ENCODE peak calls at places on chromosomes 5 and 9, in six cellular contexts. Y is BE2C; B is A549; H is HepG2; J is glutamatergic neuron; P is CD8-positive, alpha-beta T cell. E is an unnamed sample.

GRCh38 chr9:16120727-16121126 is 567.9 kb downstream of the CCDC171 start:
- DNase-seq in Y (no peak), B (no peak), H (no peak), J (no peak), P (no peak), E (no peak)

GRCh38 chr9:36924071-36924470 is 110.0 kb downstream of the PAX5 start:
- DNase-seq in Y (no peak), B (peak), H (peak), J (no peak), P (no peak), E (peak)

GRCh38 chr9:69131682-69132081 is 42.4 kb upstream of the TJP2 start:
- DNase-seq in Y (no peak), B (no peak), H (peak), J (no peak), P (no peak), E (peak)

GRCh38 chr5:57887851-57888621 is 405.4 kb upstream of the ACTBL2 start:
- DNase-seq in Y (peak), B (peak), H (peak), J (peak), P (no peak), E (peak)

GRCh38 chr9:116101516-116101915 is 52.1 kb upstream of the PAPPA start:
- DNase-seq in Y (no peak), B (peak), H (no peak), J (no peak), P (no peak), E (peak)

GRCh38 chr5:168047043-168047668 is 244.3 kb upstream of the WWC1 start:
- DNase-seq in Y (peak), B (peak), H (peak), J (peak), P (no peak), E (peak)

GRCh38 chr5:107169871-107170270 is 500.9 kb downstream of the EFNA5 start:
- DNase-seq in Y (no peak), B (no peak), H (no peak), J (no peak), P (no peak), E (no peak)

GRCh38 chr9:77827104-77827784 is 179.1 kb upstream of the GNA14 start:
- DNase-seq in Y (no peak), B (no peak), H (peak), J (no peak), P (no peak), E (no peak)

GRCh38 chr5:127400946-127401670 is 110.5 kb downstream of the MEGF10 start:
- DNase-seq in Y (no peak), B (no peak), H (no peak), J (no peak), P (no peak), E (no peak)

DNA sequence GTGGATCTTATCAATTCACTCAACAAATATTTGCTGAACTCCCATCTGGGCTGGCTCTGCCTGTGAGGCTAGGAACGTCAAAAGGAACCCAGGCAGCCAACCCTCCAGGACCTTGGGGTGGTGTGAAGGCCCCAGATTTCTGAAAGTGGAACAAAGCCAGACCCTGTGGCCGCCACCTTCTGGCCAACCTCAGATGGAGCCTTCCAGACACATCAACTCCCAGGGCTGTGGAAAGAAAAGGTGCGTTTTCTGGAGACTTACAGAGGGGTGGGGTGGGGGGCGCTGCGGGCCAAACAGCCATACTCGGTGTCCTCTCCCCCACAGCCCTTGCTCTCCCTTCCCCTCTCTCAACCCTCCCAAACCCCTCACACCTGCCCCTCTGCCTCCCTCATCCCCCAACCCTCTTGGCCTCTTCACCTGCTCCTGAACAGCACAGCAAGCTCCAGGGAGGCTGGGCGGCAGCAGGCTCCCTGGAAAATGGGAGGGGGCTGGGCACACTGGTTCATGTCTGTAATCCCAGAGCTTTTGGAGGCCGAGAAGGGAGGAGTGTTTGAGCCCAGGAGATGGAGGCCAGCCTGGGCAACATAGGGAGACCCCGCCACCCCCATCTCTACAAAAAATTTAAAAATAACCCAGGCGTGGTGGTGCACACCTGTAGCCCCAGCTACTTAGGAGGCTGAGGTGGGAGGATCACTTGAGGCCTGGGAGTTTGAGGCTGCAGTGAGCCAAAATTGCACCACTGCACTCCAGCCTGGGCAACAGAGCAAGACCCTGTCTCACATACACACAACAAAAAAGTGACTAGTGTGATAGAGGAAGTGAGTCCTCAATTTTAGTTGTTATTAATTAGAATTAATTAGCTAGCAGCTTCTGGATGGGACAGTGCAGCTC is 45.0 kb upstream of the PRRC2B start:
- DNase-seq in Y (no peak), B (no peak), H (no peak), J (no peak), P (no peak), E (no peak)
- TF ChIP-seq CTCF in Y (no peak), B (peak), H (peak), J (no peak), P (no peak), E (peak)

GRCh38 chr5:69048233-69048632 is 45.6 kb upstream of the SLC30A5 start:
- DNase-seq in Y (peak), B (no peak), H (peak), J (no peak), P (no peak), E (peak)
- TF ChIP-seq CTCF in Y (peak), B (peak), H (peak), J (no peak), P (no peak), E (peak)

GRCh38 chr9:71487046-71487445 is 281.3 kb downstream of the CEMIP2 start:
- DNase-seq in Y (no peak), B (no peak), H (no peak), J (no peak), P (no peak), E (peak)
- TF ChIP-seq CTCF in Y (no peak), B (no peak), H (no peak), J (no peak), P (no peak), E (no peak)

GRCh38 chr9:3689555-3689954 is 163.8 kb upstream of the RFX3 start:
- DNase-seq in Y (no peak), B (no peak), H (no peak), J (no peak), P (no peak), E (no peak)

GRCh38 chr9:3696368-3696767 is 170.6 kb upstream of the RFX3 start:
- DNase-seq in Y (no peak), B (no peak), H (no peak), J (no peak), P (no peak), E (no peak)

GRCh38 chr9:3698531-3698930 is 172.7 kb upstream of the RFX3 start:
- DNase-seq in Y (no peak), B (no peak), H (no peak), J (no peak), P (no peak), E (no peak)

GRCh38 chr9:3687136-3687535 is 161.3 kb upstream of the RFX3 start:
- DNase-seq in Y (no peak), B (no peak), H (no peak), J (no peak), P (no peak), E (no peak)

DNA sequence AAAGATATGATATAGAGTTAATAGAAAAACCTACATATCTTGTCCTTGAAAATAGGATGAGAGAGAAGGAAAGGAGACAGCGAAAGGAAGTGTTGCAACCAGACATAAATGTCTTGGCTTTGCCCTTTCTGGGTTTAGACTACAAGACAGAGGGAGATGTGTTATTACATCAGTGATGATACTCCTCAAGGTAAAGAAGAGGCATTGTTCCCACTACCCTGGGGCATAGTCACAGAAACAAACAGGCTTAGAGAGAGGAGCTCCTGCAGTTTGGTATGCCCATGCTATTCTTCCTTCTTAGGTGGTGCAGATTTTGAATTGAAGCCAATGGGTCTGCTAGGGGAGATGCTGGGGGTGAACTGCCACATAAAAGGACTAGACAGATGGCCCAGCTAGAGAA is 166.8 kb upstream of the RFX3 start:
- DNase-seq in Y (no peak), B (no peak), H (no peak), J (no peak), P (no peak), E (no peak)
- TF ChIP-seq CTCF in Y (no peak), B (no peak), H (no peak), J (no peak), P (no peak), E (no peak)

GRCh38 chr9:128259156-128259555 is 16.7 kb downstream of the GOLGA2 start:
- DNase-seq in Y (no peak), B (no peak), H (no peak), J (no peak), P (no peak), E (no peak)
- TF ChIP-seq CTCF in Y (peak), B (no peak), H (peak), J (no peak), P (no peak), E (peak)

GRCh38 chr9:2800385-2801179 is 43.3 kb downstream of the PUM3 start:
- DNase-seq in Y (no peak), B (no peak), H (peak), J (no peak), P (no peak), E (no peak)
- TF ChIP-seq CTCF in Y (peak), B (no peak), H (peak), J (no peak), P (no peak), E (peak)

GRCh38 chr5:79420248-79420647 is 93.7 kb downstream of the HOMER1 start:
- DNase-seq in Y (no peak), B (no peak), H (peak), J (no peak), P (no peak), E (no peak)

GRCh38 chr5:79417495-79417894 is 96.4 kb downstream of the HOMER1 start:
- DNase-seq in Y (no peak), B (no peak), H (no peak), J (no peak), P (no peak), E (no peak)

GRCh38 chr5:79413112-79413511 is 100.8 kb downstream of the HOMER1 start:
- DNase-seq in Y (no peak), B (no peak), H (no peak), J (no peak), P (no peak), E (no peak)

GRCh38 chr5:79418276-79418675 is 95.7 kb downstream of the HOMER1 start:
- DNase-seq in Y (no peak), B (no peak), H (no peak), J (no peak), P (no peak), E (no peak)

GRCh38 chr5:79416499-79416898 is 97.4 kb downstream of the HOMER1 start:
- DNase-seq in Y (no peak), B (no peak), H (no peak), J (no peak), P (no peak), E (no peak)
- TF ChIP-seq CTCF in Y (no peak), B (no peak), H (no peak), J (no peak), P (no peak), E (no peak)

GRCh38 chr9:32251539-32251938 is 132.9 kb upstream of the ACO1 start:
- DNase-seq in Y (peak), B (peak), H (peak), J (peak), P (peak), E (peak)
- TF ChIP-seq CTCF in Y (peak), B (peak), H (peak), J (peak), P (peak), E (peak)

GRCh38 chr5:159727167-159727566 is 189.1 kb upstream of the ADRA1B start:
- DNase-seq in Y (no peak), B (no peak), H (no peak), J (no peak), P (no peak), E (no peak)
- TF ChIP-seq CTCF in Y (no peak), B (no peak), H (no peak), J (no peak), P (no peak), E (peak)